ENCODE peak calls at places on chromosomes 3 and 15, in ten cellular contexts. T, X, N, O, B, S, D, W, V and L are unnamed samples.

GRCh38 chr3:76645724-76646123 is 394.2 kb upstream of the ROBO2 start:
- DNase-seq in W (no peak), N (no peak), S (no peak), V (no peak), B (no peak), D (no peak), X (no peak), T (no peak), O (no peak), L (no peak)

GRCh38 chr3:112046599-112046998 is 12.1 kb downstream of the TMPRSS7 start:
- DNase-seq in O (no peak), V (no peak), S (peak; percentile 54), B (no peak), W (no peak), D (no peak), T (no peak), N (no peak), X (peak; percentile 5), L (no peak)

GRCh38 chr3:197256836-197257444 is 41.5 kb downstream of the DLG1 start:
- DNase-seq in O (no peak), X (peak; percentile 25), V (peak; percentile 24), N (peak; percentile 35), S (peak; percentile 60), W (no peak), D (peak; percentile 68), T (peak; percentile 57), B (peak; percentile 45), L (peak; percentile 31)

GRCh38 chr15:50751394-50751793 is 14.1 kb downstream of the SPPL2A start:
- DNase-seq in N (no peak), T (no peak), X (no peak), O (no peak), D (no peak), S (no peak), B (no peak), V (no peak), W (no peak), L (no peak)

GRCh38 chr15:90031231-90031791 is 30.2 kb downstream of the ZNF710 start:
- DNase-seq in O (no peak), N (no peak), B (no peak), W (peak; percentile 32), S (peak; percentile 36), D (peak; percentile 94), V (no peak), T (peak; percentile 31), X (no peak), L (no peak)

GRCh38 chr3:193345431-193345830 is 33.1 kb downstream of the ATP13A5 start:
- DNase-seq in X (no peak), W (no peak), O (no peak), T (no peak), N (no peak), B (no peak), D (no peak), V (no peak), S (no peak), L (no peak)

GRCh38 chr3:65716372-65716771 is 322.3 kb downstream of the MAGI1 start:
- DNase-seq in D (no peak), V (no peak), B (no peak), X (no peak), W (no peak), O (no peak), S (no peak), N (no peak), T (no peak), L (no peak)

GRCh38 chr3:33437556-33438283 is 2.5 kb downstream of the UBP1 start:
- DNase-seq in X (no peak), S (peak; percentile 86), O (peak; percentile 49), W (no peak), N (no peak), B (no peak), D (no peak), T (no peak), V (no peak), L (peak; percentile 1)

GRCh38 chr3:124998247-124998630 is 57.6 kb downstream of the HEG1 start:
- DNase-seq in S (no peak), O (no peak), X (no peak), D (no peak), T (no peak), W (no peak), B (no peak), V (no peak), N (no peak), L (no peak)

GRCh38 chr15:79365765-79366164 is 54.9 kb downstream of the TMED3 start:
- DNase-seq in B (no peak), O (no peak), T (no peak), W (no peak), D (no peak), X (no peak), V (no peak), S (no peak), N (no peak), L (no peak)

GRCh38 chr3:45758871-45759270 is 37.5 kb downstream of the SLC6A20 start:
- DNase-seq in D (no peak), S (no peak), O (peak; percentile 20), B (no peak), X (no peak), N (no peak), T (no peak), W (no peak), V (no peak), L (no peak)

GRCh38 chr3:184300377-184300717 is 1.3 kb downstream of the PSMD2 start:
- DNase-seq in O (no peak), D (no peak), V (no peak), B (no peak), X (no peak), S (peak; percentile 67), W (no peak), N (no peak), T (no peak), L (no peak)

GRCh38 chr3:151268267-151269235 is 9.8 kb downstream of the P2RY14 start:
- DNase-seq in B (no peak), N (peak; percentile 27), D (no peak), W (no peak), X (no peak), V (no peak), S (peak; percentile 27), T (peak; percentile 66), O (no peak), L (no peak)

GRCh38 chr15:98943609-98944111 is 63.9 kb downstream of the PGPEP1L start:
- DNase-seq in N (no peak), D (no peak), B (no peak), O (no peak), T (no peak), V (no peak), S (peak; percentile 66), X (no peak), W (no peak), L (no peak)

GRCh38 chr3:96983731-96984130 is 169.3 kb downstream of the EPHA6 start:
- DNase-seq in T (no peak), W (no peak), O (no peak), N (no peak), X (no peak), B (no peak), S (no peak), D (no peak), V (no peak), L (no peak)

GRCh38 chr15:97235285-97235985 is 725.1 kb upstream of the ARRDC4 start:
- DNase-seq in X (no peak), B (peak; percentile 46), D (peak; percentile 66), N (peak; percentile 9), S (peak; percentile 42), O (peak; percentile 56), V (no peak), W (peak; percentile 82), T (peak; percentile 30), L (no peak)

GRCh38 chr3:45792036-45792435 is 4.3 kb downstream of the SLC6A20 start:
- DNase-seq in V (no peak), D (no peak), N (no peak), T (no peak), X (no peak), W (no peak), O (no peak), B (no peak), S (no peak), L (no peak)

GRCh38 chr3:63069780-63070540 is 194.7 kb upstream of the CADPS start:
- DNase-seq in B (no peak), N (no peak), V (no peak), S (no peak), D (no peak), T (no peak), W (no peak), X (no peak), O (no peak), L (no peak)

GRCh38 chr3:55524565-55525244 is 37.6 kb upstream of the WNT5A start:
- DNase-seq in O (no peak), N (no peak), W (no peak), V (no peak), B (no peak), X (no peak), D (no peak), S (peak; percentile 76), T (no peak), L (peak; percentile 14)

GRCh38 chr3:128349963-128350599 is 116.6 kb downstream of the DNAJB8 start:
- DNase-seq in D (no peak), T (no peak), O (no peak), B (no peak), X (no peak), W (no peak), N (no peak), V (no peak), S (no peak), L (no peak)

GRCh38 chr15:79451361-79451999 is 19.3 kb downstream of the MINAR1 start:
- DNase-seq in W (no peak), V (no peak), B (no peak), O (peak; percentile 6), T (no peak), X (no peak), S (no peak), D (no peak), N (no peak), L (no peak)

GRCh38 chr15:92819312-92820232 is 80.6 kb upstream of the CHD2 start:
- DNase-seq in V (no peak), N (no peak), D (no peak), W (no peak), T (no peak), S (no peak), B (peak; percentile 57), O (no peak), X (no peak), L (no peak)

GRCh38 chr15:31235298-31236183 is 91.1 kb upstream of the KLF13 start:
- DNase-seq in V (no peak), N (no peak), B (no peak), O (no peak), T (no peak), D (no peak), W (peak; percentile 80), S (peak; percentile 48), X (no peak), L (peak; percentile 41)

GRCh38 chr15:69808756-69809155 is 289.0 kb downstream of the TLE3 start:
- DNase-seq in W (no peak), B (no peak), T (no peak), D (no peak), X (no peak), O (peak; percentile 40), V (no peak), N (no peak), S (peak; percentile 36), L (no peak)